ENCODE peak calls at places on chromosome 10, in four cellular contexts. K, J, C and V are unnamed samples.

GRCh38 chr10:2282194-2282593 is 544.9 kb upstream of the ADARB2 start:
- DNase-seq in K (no peak), J (no peak), C (no peak), V (no peak)

GRCh38 chr10:26215923-26216576 is 524 bp upstream of the GAD2 start:
- DNase-seq in K (no peak), J (peak; percentile 62), C (peak; percentile 13), V (no peak)

GRCh38 chr10:119030421-119031250 is 1.1 kb downstream of the NANOS1 start:
- DNase-seq in K (peak; percentile 64), J (peak; percentile 63), C (peak; percentile 42), V (no peak)

GRCh38 chr10:34231441-34232180 is 583.5 kb downstream of the PARD3 start:
- DNase-seq in K (no peak), J (no peak), C (no peak), V (no peak)

GRCh38 chr10:31036209-31036608 is 4.5 kb upstream of the ZNF438 start:
- DNase-seq in K (no peak), J (no peak), C (peak; percentile 26), V (no peak)

GRCh38 chr10:86301431-86301830 is 65.2 kb downstream of the GRID1 start:
- DNase-seq in K (no peak), J (no peak), C (no peak), V (no peak)

GRCh38 chr10:26859241-26860025 is 1.3 kb downstream of the ABI1 start:
- DNase-seq in K (no peak), J (no peak), C (no peak), V (no peak)

GRCh38 chr10:99234067-99234738 is 1.4 kb downstream of the HPSE2 start:
- DNase-seq in K (no peak), J (no peak), C (peak; percentile 16), V (no peak)

GRCh38 chr10:97217299-97217698 is 31.5 kb upstream of the SLIT1 start:
- DNase-seq in K (no peak), J (no peak), C (no peak), V (no peak)

GRCh38 chr10:34792881-34793280 is 22.2 kb downstream of the PARD3 start:
- DNase-seq in K (no peak), J (no peak), C (no peak), V (no peak)

GRCh38 chr10:73762915-73763314 is 18.7 kb downstream of the SEC24C start:
- DNase-seq in K (no peak), J (no peak), C (peak; percentile 33), V (no peak)

GRCh38 chr10:80422221-80422536 is 13.8 kb downstream of the PRXL2A start:
- DNase-seq in K (no peak), J (no peak), C (no peak), V (no peak)

GRCh38 chr10:46326066-46326465 is 39.3 kb downstream of the ANTXRL start:
- DNase-seq in K (no peak), J (no peak), C (no peak), V (no peak)

GRCh38 chr10:74282151-74282852 is 131.3 kb downstream of the ADK start:
- DNase-seq in K (no peak), J (no peak), C (peak; percentile 30), V (no peak)

GRCh38 chr10:129893690-129894089 is 70.4 kb downstream of the EBF3 start:
- DNase-seq in K (no peak), J (no peak), C (no peak), V (no peak)

GRCh38 chr10:108598320-108598695 is 1325.0 kb downstream of the XPNPEP1 start:
- DNase-seq in K (no peak), J (no peak), C (no peak), V (no peak)

GRCh38 chr10:6138456-6138855 is 49.6 kb downstream of the RBM17 start:
- DNase-seq in K (no peak), J (no peak), C (no peak), V (no peak)

GRCh38 chr10:101120884-101121660 is 10.0 kb upstream of the TLX1 start:
- DNase-seq in K (no peak), J (no peak), C (no peak), V (no peak)

GRCh38 chr10:80158598-80159127 is 26.1 kb downstream of the PLAC9 start:
- DNase-seq in K (peak; percentile 82), J (no peak), C (peak; percentile 97), V (peak; percentile 98)

GRCh38 chr10:90007226-90007625 is 305.8 kb downstream of the KIF20B start:
- DNase-seq in K (no peak), J (no peak), C (peak; percentile 87), V (no peak)

GRCh38 chr10:8556321-8556720 is 501.8 kb downstream of the GATA3 start:
- DNase-seq in K (no peak), J (no peak), C (no peak), V (no peak)

GRCh38 chr10:43294241-43294658 is 27.4 kb upstream of the RASGEF1A start:
- DNase-seq in K (no peak), J (no peak), C (no peak), V (no peak)

GRCh38 chr10:28375399-28376354 is 72.8 kb upstream of the MPP7 start:
- DNase-seq in K (peak; percentile 93), J (no peak), C (peak; percentile 78), V (no peak)

GRCh38 chr10:121734517-121735137 is 136.4 kb upstream of the FGFR2 start:
- DNase-seq in K (peak; percentile 19), J (no peak), C (no peak), V (no peak)

GRCh38 chr10:49689882-49690510 is 10.5 kb downstream of the C10orf53 start:
- DNase-seq in K (no peak), J (no peak), C (no peak), V (no peak)

GRCh38 chr10:86292462-86293322 is 73.9 kb downstream of the GRID1 start:
- DNase-seq in K (no peak), J (no peak), C (no peak), V (no peak)

GRCh38 chr10:87842776-87843497 is 20.4 kb downstream of the KLLN start:
- DNase-seq in K (no peak), J (no peak), C (peak; percentile 82), V (no peak)

GRCh38 chr10:73043766-73044377 is 52.8 kb downstream of the P4HA1 start:
- DNase-seq in K (no peak), J (no peak), C (peak; percentile 9), V (no peak)

GRCh38 chr10:88027570-88027969 is 164.1 kb downstream of the PTEN start:
- DNase-seq in K (no peak), J (no peak), C (no peak), V (no peak)

GRCh38 chr10:29681700-29682444 is 47.1 kb upstream of the SVIL start:
- DNase-seq in K (no peak), J (no peak), C (no peak), V (no peak)

GRCh38 chr10:110850990-110851389 is 20.7 kb upstream of the PDCD4 start:
- DNase-seq in K (no peak), J (no peak), C (no peak), V (no peak)

GRCh38 chr10:35554461-35555056 is 50.6 kb upstream of the GJD4 start:
- DNase-seq in K (no peak), J (no peak), C (no peak), V (no peak)

GRCh38 chr10:73168486-73168844 is 546 bp downstream of the FAM149B1 start:
- DNase-seq in K (no peak), J (no peak), C (no peak), V (no peak)

GRCh38 chr10:34906021-34906965 is 91.2 kb upstream of the PARD3 start:
- DNase-seq in K (no peak), J (peak; percentile 45), C (peak; percentile 22), V (no peak)

GRCh38 chr10:126618466-126618865 is 52.0 kb downstream of the C10orf90 start:
- DNase-seq in K (no peak), J (no peak), C (peak; percentile 64), V (no peak)

GRCh38 chr10:48287417-48288391 is 13.2 kb upstream of the FRMPD2 start:
- DNase-seq in K (no peak), J (no peak), C (no peak), V (no peak)

GRCh38 chr10:70441161-70441876 is at the start of gene NODAL:
- DNase-seq in K (no peak), J (no peak), C (no peak), V (no peak)
- H3K4me3 ChIP-seq in K (no peak within 1 kb of the TSS), J (peak within 1 kb of the TSS; percentile 69), C (peak within 1 kb of the TSS; percentile 32), V (peak within 1 kb of the TSS; percentile 43)

DNA sequence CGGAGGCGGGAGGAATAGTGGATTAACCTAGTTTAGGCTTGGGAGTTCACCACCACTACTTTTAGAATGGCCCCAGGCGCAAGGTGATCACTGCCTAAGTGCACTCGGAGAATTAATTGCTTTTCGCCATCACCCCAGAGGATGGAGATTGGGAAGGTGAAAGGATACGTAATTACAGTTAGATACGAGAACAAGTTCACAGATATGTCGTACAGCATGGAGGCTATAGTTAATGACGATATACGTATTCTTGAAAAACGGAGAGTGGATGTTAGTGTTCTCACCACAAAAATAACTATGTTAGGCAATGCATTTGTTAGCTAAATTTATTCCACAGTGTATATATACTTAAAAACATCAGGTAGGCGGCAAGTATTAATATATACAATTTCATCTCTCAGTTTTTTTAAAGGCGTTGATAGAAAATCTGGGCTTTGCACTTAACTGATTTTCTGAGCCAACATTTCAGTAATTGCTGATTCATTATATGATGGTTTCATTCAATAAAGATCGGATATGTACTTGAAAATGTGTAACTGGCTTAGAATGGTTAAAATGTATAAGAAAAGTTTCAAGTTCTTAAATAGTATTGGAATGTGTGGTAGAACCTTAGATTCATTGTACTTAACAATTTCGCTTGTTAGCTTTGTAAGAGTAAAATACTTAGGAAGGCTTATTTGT is 683 bp downstream of the CDC123 start:
- DNase-seq in K (no peak), J (no peak), C (no peak), V (no peak)
- H3K9ac ChIP-seq in K (peak overlapping the region; percentile 84), J (peak overlapping the region; percentile 93), C (peak overlapping the region; percentile 93), V (peak overlapping the region; percentile 94)

DNA sequence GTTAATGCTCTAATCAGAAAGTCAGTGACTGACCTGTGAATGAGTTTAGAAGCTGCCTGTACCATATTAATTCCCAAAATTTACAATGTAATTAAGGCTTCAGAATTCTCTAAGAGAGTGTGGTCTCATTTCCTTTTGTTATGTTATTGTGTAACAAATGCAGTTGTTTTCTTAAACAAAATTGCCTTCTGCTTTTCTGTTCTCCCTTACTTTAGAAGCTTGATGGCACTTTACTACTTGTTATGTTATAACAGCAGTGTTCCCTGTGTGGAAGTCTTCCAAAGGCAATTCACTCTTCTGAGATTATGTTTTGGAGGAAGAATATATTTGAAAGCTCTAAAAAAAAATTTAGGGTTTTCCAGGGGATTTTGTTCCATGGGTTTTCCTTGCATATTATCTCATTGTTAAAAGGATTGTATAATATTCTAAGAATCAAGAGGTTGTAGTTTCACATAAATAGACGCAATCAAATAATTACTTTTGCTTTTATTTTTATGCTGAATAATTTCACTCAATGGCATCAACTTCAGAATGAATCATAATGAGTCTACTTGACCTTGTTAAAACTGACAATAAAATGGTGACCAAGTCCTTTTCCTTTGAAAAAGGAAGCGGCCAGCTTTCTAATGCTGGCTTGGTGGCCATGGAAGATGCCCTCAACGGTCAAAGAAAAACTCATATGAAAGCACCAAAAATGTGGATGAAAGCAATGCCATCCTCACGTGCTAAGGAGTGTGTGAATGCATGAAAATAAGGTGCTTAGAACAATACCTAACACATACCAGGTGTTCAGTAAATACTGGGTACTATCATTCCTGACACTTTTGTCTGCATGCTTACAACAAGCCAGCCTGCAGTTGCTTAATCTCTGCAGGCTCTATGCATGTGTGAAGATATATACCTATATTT is 92.3 kb upstream of the KLF6 start:
- DNase-seq in K (no peak), J (no peak), C (no peak), V (no peak)
- H3K4me3 ChIP-seq in K (no peak overlapping the region), J (no peak overlapping the region), C (no peak overlapping the region), V (no peak overlapping the region)

DNA sequence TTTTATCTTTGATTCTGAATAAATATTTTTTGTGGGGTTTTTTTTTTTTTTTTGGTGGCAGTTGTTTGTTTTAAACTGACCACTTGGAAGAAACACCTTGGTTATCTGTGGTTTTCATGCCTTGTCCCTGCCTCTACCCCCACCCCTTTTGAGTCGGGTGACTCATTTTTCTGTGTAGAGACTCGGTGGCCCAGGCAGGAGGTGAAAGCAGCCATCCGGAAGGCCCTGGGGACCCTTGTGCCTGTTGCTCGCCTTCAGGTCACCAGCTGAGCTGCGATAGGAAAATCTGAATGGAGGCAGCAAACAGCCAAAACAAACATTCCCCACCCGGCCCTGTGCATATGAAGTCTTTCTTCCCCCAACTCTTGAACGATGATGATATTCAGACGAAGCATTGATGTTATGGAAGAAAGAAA is 22.7 kb downstream of the CYP17A1 start:
- DNase-seq in K (no peak), J (no peak), C (peak; percentile 66), V (no peak)
- H3K9ac ChIP-seq in K (no peak overlapping the region), J (no peak overlapping the region), C (peak overlapping the region; percentile 83), V (no peak overlapping the region)